ENCODE peak calls at places on chromosome 20, in nine cellular contexts. One of them, this sample, is unnamed.

GRCh38 chr20:9015984-9016324 is 52.9 kb upstream of the PLCB4 start:
- DNase-seq in body of pancreas: no peak
- DNase-seq in tibial nerve: no peak
- DNase-seq in A549: no peak
- DNase-seq in GM12878: no peak
- DNase-seq in uterus: no peak
- DNase-seq in IMR-90: peak
- DNase-seq in HepG2: no peak
- DNase-seq in sigmoid colon: no peak
- DNase-seq in this sample: no peak

GRCh38 chr20:4026093-4026601 is 10.8 kb upstream of the RNF24 start:
- DNase-seq in body of pancreas: no peak
- DNase-seq in tibial nerve: no peak
- DNase-seq in A549: peak
- DNase-seq in GM12878: no peak
- DNase-seq in uterus: peak
- DNase-seq in IMR-90: peak
- DNase-seq in HepG2: peak
- DNase-seq in sigmoid colon: peak
- DNase-seq in this sample: peak

GRCh38 chr20:3764659-3765058 is 2.9 kb downstream of the ADISSP start:
- DNase-seq in body of pancreas: no peak
- DNase-seq in tibial nerve: no peak
- DNase-seq in A549: no peak
- DNase-seq in GM12878: no peak
- DNase-seq in uterus: no peak
- DNase-seq in IMR-90: no peak
- DNase-seq in HepG2: no peak
- DNase-seq in sigmoid colon: no peak
- DNase-seq in this sample: no peak

GRCh38 chr20:6711950-6712634 is 55.4 kb upstream of the BMP2 start:
- DNase-seq in body of pancreas: peak
- DNase-seq in tibial nerve: no peak
- DNase-seq in A549: no peak
- DNase-seq in GM12878: no peak
- DNase-seq in uterus: no peak
- DNase-seq in IMR-90: no peak
- DNase-seq in HepG2: no peak
- DNase-seq in sigmoid colon: peak
- DNase-seq in this sample: no peak

GRCh38 chr20:37075932-37076685 is 19.7 kb downstream of the RBL1 start:
- DNase-seq in body of pancreas: no peak
- DNase-seq in tibial nerve: no peak
- DNase-seq in A549: no peak
- DNase-seq in GM12878: no peak
- DNase-seq in uterus: no peak
- DNase-seq in IMR-90: peak
- DNase-seq in HepG2: no peak
- DNase-seq in sigmoid colon: no peak
- DNase-seq in this sample: no peak

GRCh38 chr20:41664584-41664983 is 46.4 kb upstream of the CHD6 start:
- DNase-seq in body of pancreas: no peak
- DNase-seq in tibial nerve: no peak
- DNase-seq in A549: peak
- DNase-seq in GM12878: peak
- DNase-seq in uterus: no peak
- DNase-seq in IMR-90: peak
- DNase-seq in HepG2: peak
- DNase-seq in sigmoid colon: no peak
- DNase-seq in this sample: peak

GRCh38 chr20:50009521-50010454 is 27.0 kb downstream of the SNAI1 start:
- DNase-seq in body of pancreas: no peak
- DNase-seq in tibial nerve: no peak
- DNase-seq in A549: no peak
- DNase-seq in GM12878: no peak
- DNase-seq in uterus: no peak
- DNase-seq in IMR-90: no peak
- DNase-seq in HepG2: no peak
- DNase-seq in sigmoid colon: no peak
- DNase-seq in this sample: no peak

GRCh38 chr20:33518071-33518470 is 28.2 kb downstream of the CBFA2T2 start:
- DNase-seq in body of pancreas: no peak
- DNase-seq in tibial nerve: no peak
- DNase-seq in A549: no peak
- DNase-seq in GM12878: no peak
- DNase-seq in uterus: no peak
- DNase-seq in IMR-90: peak
- DNase-seq in HepG2: no peak
- DNase-seq in sigmoid colon: no peak
- DNase-seq in this sample: peak

GRCh38 chr20:38843346-38843745 is 37.8 kb downstream of the PPP1R16B start:
- DNase-seq in body of pancreas: no peak
- DNase-seq in tibial nerve: no peak
- DNase-seq in A549: no peak
- DNase-seq in GM12878: no peak
- DNase-seq in uterus: no peak
- DNase-seq in IMR-90: no peak
- DNase-seq in HepG2: no peak
- DNase-seq in sigmoid colon: no peak
- DNase-seq in this sample: no peak

GRCh38 chr20:38840894-38841470 is 35.5 kb downstream of the PPP1R16B start:
- DNase-seq in body of pancreas: no peak
- DNase-seq in tibial nerve: no peak
- DNase-seq in A549: no peak
- DNase-seq in GM12878: no peak
- DNase-seq in uterus: no peak
- DNase-seq in IMR-90: no peak
- DNase-seq in HepG2: no peak
- DNase-seq in sigmoid colon: no peak
- DNase-seq in this sample: no peak

GRCh38 chr20:38841570-38841969 is 36.1 kb downstream of the PPP1R16B start:
- DNase-seq in body of pancreas: no peak
- DNase-seq in tibial nerve: no peak
- DNase-seq in A549: no peak
- DNase-seq in GM12878: no peak
- DNase-seq in uterus: no peak
- DNase-seq in IMR-90: no peak
- DNase-seq in HepG2: no peak
- DNase-seq in sigmoid colon: no peak
- DNase-seq in this sample: no peak

GRCh38 chr20:38842017-38842416 is 36.5 kb downstream of the PPP1R16B start:
- DNase-seq in body of pancreas: no peak
- DNase-seq in tibial nerve: no peak
- DNase-seq in A549: no peak
- DNase-seq in GM12878: no peak
- DNase-seq in uterus: no peak
- DNase-seq in IMR-90: no peak
- DNase-seq in HepG2: no peak
- DNase-seq in sigmoid colon: no peak
- DNase-seq in this sample: no peak

DNA sequence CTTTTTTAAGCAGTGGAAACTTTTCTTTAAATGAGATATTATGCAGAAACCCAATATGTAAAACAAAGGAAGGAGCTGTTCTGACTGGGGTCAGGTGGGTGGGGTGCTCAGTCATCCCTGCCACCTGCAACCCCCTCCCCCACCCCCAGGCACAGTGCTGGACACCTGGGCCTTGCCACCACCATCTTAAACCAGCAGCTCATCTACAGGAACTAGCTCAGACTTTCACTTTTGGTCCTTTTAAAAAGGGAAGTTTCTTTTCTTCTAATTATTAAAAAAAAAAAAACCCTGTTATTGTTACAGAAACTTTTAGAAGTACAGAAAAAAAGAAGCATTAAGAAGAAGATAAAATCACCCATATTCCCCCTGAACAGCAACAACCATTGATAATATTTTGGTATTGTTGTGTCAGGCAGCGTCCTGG is 37.1 kb downstream of the PPP1R16B start:
- DNase-seq in body of pancreas: no peak
- DNase-seq in tibial nerve: no peak
- DNase-seq in A549: no peak
- DNase-seq in GM12878: peak
- DNase-seq in uterus: no peak
- DNase-seq in IMR-90: no peak
- DNase-seq in HepG2: no peak
- DNase-seq in sigmoid colon: no peak
- DNase-seq in this sample: no peak
- TF ChIP-seq POLR2A in body of pancreas: no peak
- TF ChIP-seq POLR2A in tibial nerve: no peak
- TF ChIP-seq POLR2A in A549: no peak
- TF ChIP-seq POLR2A in GM12878: no peak
- TF ChIP-seq POLR2A in uterus: no peak
- TF ChIP-seq POLR2A in IMR-90: no peak
- TF ChIP-seq POLR2A in HepG2: no peak
- TF ChIP-seq POLR2A in sigmoid colon: no peak
- TF ChIP-seq POLR2A in this sample: no peak

GRCh38 chr20:17614812-17615644 is 45.2 kb downstream of the DSTN start:
- DNase-seq in body of pancreas: peak
- DNase-seq in tibial nerve: no peak
- DNase-seq in A549: no peak
- DNase-seq in GM12878: no peak
- DNase-seq in uterus: no peak
- DNase-seq in IMR-90: no peak
- DNase-seq in HepG2: no peak
- DNase-seq in sigmoid colon: peak
- DNase-seq in this sample: peak

GRCh38 chr20:17612975-17613327 is 43.1 kb downstream of the DSTN start:
- DNase-seq in body of pancreas: no peak
- DNase-seq in tibial nerve: no peak
- DNase-seq in A549: no peak
- DNase-seq in GM12878: no peak
- DNase-seq in uterus: no peak
- DNase-seq in IMR-90: no peak
- DNase-seq in HepG2: no peak
- DNase-seq in sigmoid colon: no peak
- DNase-seq in this sample: no peak

GRCh38 chr20:17615645-17616479 is 46.0 kb downstream of the DSTN start:
- DNase-seq in body of pancreas: peak
- DNase-seq in tibial nerve: no peak
- DNase-seq in A549: no peak
- DNase-seq in GM12878: no peak
- DNase-seq in uterus: no peak
- DNase-seq in IMR-90: no peak
- DNase-seq in HepG2: no peak
- DNase-seq in sigmoid colon: peak
- DNase-seq in this sample: peak

GRCh38 chr20:17613328-17614175 is 43.7 kb downstream of the DSTN start:
- DNase-seq in body of pancreas: peak
- DNase-seq in tibial nerve: no peak
- DNase-seq in A549: no peak
- DNase-seq in GM12878: no peak
- DNase-seq in uterus: no peak
- DNase-seq in IMR-90: no peak
- DNase-seq in HepG2: no peak
- DNase-seq in sigmoid colon: peak
- DNase-seq in this sample: no peak

DNA sequence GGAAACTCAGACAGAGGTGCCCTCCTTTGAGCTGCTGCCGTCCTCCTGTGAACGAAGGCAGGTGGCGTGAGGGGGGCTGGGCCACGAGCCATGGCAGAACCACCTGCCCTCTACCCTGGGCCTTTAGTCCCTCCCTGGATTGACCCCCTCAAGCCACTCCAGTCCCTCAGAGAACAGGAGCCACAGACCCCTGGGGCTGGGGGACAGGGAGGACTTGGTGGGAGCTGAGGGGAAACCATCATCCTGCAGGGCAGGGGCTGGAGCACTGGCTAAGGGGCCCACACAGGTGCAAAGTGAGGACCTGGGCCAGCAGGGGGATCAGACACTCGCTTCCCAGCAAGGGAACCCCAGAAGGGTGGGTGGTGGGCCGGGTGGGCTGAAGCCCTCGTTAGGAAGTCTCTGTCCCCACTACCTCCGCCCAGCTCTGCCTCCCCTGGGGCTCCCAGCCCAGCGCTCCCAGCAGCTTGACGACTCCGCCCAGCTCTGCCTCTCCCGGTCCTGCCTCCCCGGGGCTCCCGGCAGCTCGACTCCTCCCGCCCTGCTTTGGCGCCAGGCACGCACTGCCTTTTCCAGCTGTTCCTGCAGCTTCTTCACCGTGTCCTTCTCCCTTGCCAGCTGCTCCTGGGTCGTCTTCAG is 44.4 kb downstream of the DSTN start:
- DNase-seq in body of pancreas: peak
- DNase-seq in tibial nerve: peak
- DNase-seq in A549: no peak
- DNase-seq in GM12878: no peak
- DNase-seq in uterus: peak
- DNase-seq in IMR-90: peak
- DNase-seq in HepG2: no peak
- DNase-seq in sigmoid colon: peak
- DNase-seq in this sample: peak
- TF ChIP-seq POLR2A in body of pancreas: no peak
- TF ChIP-seq POLR2A in tibial nerve: no peak
- TF ChIP-seq POLR2A in A549: no peak
- TF ChIP-seq POLR2A in GM12878: no peak
- TF ChIP-seq POLR2A in uterus: no peak
- TF ChIP-seq POLR2A in IMR-90: no peak
- TF ChIP-seq POLR2A in HepG2: peak
- TF ChIP-seq POLR2A in sigmoid colon: no peak
- TF ChIP-seq POLR2A in this sample: no peak

GRCh38 chr20:19974621-19975435 is 42.3 kb upstream of the NAA20 start:
- DNase-seq in body of pancreas: peak
- DNase-seq in tibial nerve: peak
- DNase-seq in A549: peak
- DNase-seq in GM12878: no peak
- DNase-seq in uterus: peak
- DNase-seq in IMR-90: peak
- DNase-seq in HepG2: no peak
- DNase-seq in sigmoid colon: peak
- DNase-seq in this sample: peak
- TF ChIP-seq POLR2A in body of pancreas: peak
- TF ChIP-seq POLR2A in tibial nerve: peak
- TF ChIP-seq POLR2A in A549: peak
- TF ChIP-seq POLR2A in GM12878: no peak
- TF ChIP-seq POLR2A in uterus: peak
- TF ChIP-seq POLR2A in IMR-90: peak
- TF ChIP-seq POLR2A in HepG2: no peak
- TF ChIP-seq POLR2A in sigmoid colon: peak
- TF ChIP-seq POLR2A in this sample: peak

GRCh38 chr20:35654415-35654814 is 10.3 kb downstream of the CPNE1 start:
- DNase-seq in body of pancreas: no peak
- DNase-seq in tibial nerve: no peak
- DNase-seq in A549: no peak
- DNase-seq in GM12878: no peak
- DNase-seq in uterus: no peak
- DNase-seq in IMR-90: no peak
- DNase-seq in HepG2: no peak
- DNase-seq in sigmoid colon: no peak
- DNase-seq in this sample: no peak

GRCh38 chr20:35653893-35654292 is 10.8 kb downstream of the CPNE1 start:
- DNase-seq in body of pancreas: no peak
- DNase-seq in tibial nerve: no peak
- DNase-seq in A549: no peak
- DNase-seq in GM12878: no peak
- DNase-seq in uterus: no peak
- DNase-seq in IMR-90: no peak
- DNase-seq in HepG2: no peak
- DNase-seq in sigmoid colon: no peak
- DNase-seq in this sample: no peak

GRCh38 chr20:35653430-35653734 is 11.3 kb downstream of the CPNE1 start:
- DNase-seq in body of pancreas: no peak
- DNase-seq in tibial nerve: no peak
- DNase-seq in A549: no peak
- DNase-seq in GM12878: no peak
- DNase-seq in uterus: no peak
- DNase-seq in IMR-90: no peak
- DNase-seq in HepG2: no peak
- DNase-seq in sigmoid colon: no peak
- DNase-seq in this sample: no peak

GRCh38 chr20:35650632-35651031 is 14.1 kb downstream of the CPNE1 start:
- DNase-seq in body of pancreas: no peak
- DNase-seq in tibial nerve: no peak
- DNase-seq in A549: no peak
- DNase-seq in GM12878: no peak
- DNase-seq in uterus: no peak
- DNase-seq in IMR-90: no peak
- DNase-seq in HepG2: no peak
- DNase-seq in sigmoid colon: no peak
- DNase-seq in this sample: no peak

GRCh38 chr20:35652641-35653429 is 11.9 kb downstream of the CPNE1 start:
- DNase-seq in body of pancreas: no peak
- DNase-seq in tibial nerve: no peak
- DNase-seq in A549: no peak
- DNase-seq in GM12878: no peak
- DNase-seq in uterus: no peak
- DNase-seq in IMR-90: no peak
- DNase-seq in HepG2: no peak
- DNase-seq in sigmoid colon: no peak
- DNase-seq in this sample: no peak
- TF ChIP-seq POLR2A in body of pancreas: no peak
- TF ChIP-seq POLR2A in tibial nerve: no peak
- TF ChIP-seq POLR2A in A549: no peak
- TF ChIP-seq POLR2A in GM12878: no peak
- TF ChIP-seq POLR2A in uterus: no peak
- TF ChIP-seq POLR2A in IMR-90: no peak
- TF ChIP-seq POLR2A in HepG2: peak
- TF ChIP-seq POLR2A in sigmoid colon: no peak
- TF ChIP-seq POLR2A in this sample: no peak